ENCODE peak calls at places on chromosomes 5 and 9, in four cellular contexts. One of them, this sample, is unnamed.

GRCh38 chr9:134617246-134617645 is 24.4 kb upstream of the COL5A1 start:
- DNase-seq in fibroblast of lung: no peak
- DNase-seq in stimulated activated CD8-positive, alpha-beta memory T cell treated with anti-CD3 and anti-CD28 coated beads, Interleukin-4, amount 100 ng/mL, for 24 hours: no peak
- DNase-seq in CD8-positive, alpha-beta memory T cell: no peak
- DNase-seq in this sample: no peak

GRCh38 chr9:22154064-22154463 is 145.0 kb upstream of the CDKN2B start:
- DNase-seq in fibroblast of lung: no peak
- DNase-seq in stimulated activated CD8-positive, alpha-beta memory T cell treated with anti-CD3 and anti-CD28 coated beads, Interleukin-4, amount 100 ng/mL, for 24 hours: no peak
- DNase-seq in CD8-positive, alpha-beta memory T cell: no peak
- DNase-seq in this sample: no peak

GRCh38 chr5:168317096-168317520 is 25.7 kb downstream of the WWC1 start:
- DNase-seq in fibroblast of lung: no peak
- DNase-seq in stimulated activated CD8-positive, alpha-beta memory T cell treated with anti-CD3 and anti-CD28 coated beads, Interleukin-4, amount 100 ng/mL, for 24 hours: no peak
- DNase-seq in CD8-positive, alpha-beta memory T cell: no peak
- DNase-seq in this sample: peak

GRCh38 chr5:122392844-122393243 is 80.8 kb downstream of the SNCAIP start:
- DNase-seq in fibroblast of lung: no peak
- DNase-seq in stimulated activated CD8-positive, alpha-beta memory T cell treated with anti-CD3 and anti-CD28 coated beads, Interleukin-4, amount 100 ng/mL, for 24 hours: no peak
- DNase-seq in CD8-positive, alpha-beta memory T cell: no peak
- DNase-seq in this sample: no peak

GRCh38 chr9:4939118-4939561 is 45.9 kb upstream of the JAK2 start:
- DNase-seq in fibroblast of lung: no peak
- DNase-seq in stimulated activated CD8-positive, alpha-beta memory T cell treated with anti-CD3 and anti-CD28 coated beads, Interleukin-4, amount 100 ng/mL, for 24 hours: no peak
- DNase-seq in CD8-positive, alpha-beta memory T cell: no peak
- DNase-seq in this sample: no peak

GRCh38 chr9:83188272-83188671 is 125.3 kb upstream of the RASEF start:
- DNase-seq in fibroblast of lung: no peak
- DNase-seq in stimulated activated CD8-positive, alpha-beta memory T cell treated with anti-CD3 and anti-CD28 coated beads, Interleukin-4, amount 100 ng/mL, for 24 hours: no peak
- DNase-seq in CD8-positive, alpha-beta memory T cell: no peak
- DNase-seq in this sample: no peak

GRCh38 chr9:82273121-82273520 is 284.5 kb downstream of the SPATA31D1 start:
- DNase-seq in fibroblast of lung: peak
- DNase-seq in stimulated activated CD8-positive, alpha-beta memory T cell treated with anti-CD3 and anti-CD28 coated beads, Interleukin-4, amount 100 ng/mL, for 24 hours: no peak
- DNase-seq in CD8-positive, alpha-beta memory T cell: no peak
- DNase-seq in this sample: peak

GRCh38 chr5:174796711-174797192 is 72.4 kb downstream of the MSX2 start:
- DNase-seq in fibroblast of lung: no peak
- DNase-seq in stimulated activated CD8-positive, alpha-beta memory T cell treated with anti-CD3 and anti-CD28 coated beads, Interleukin-4, amount 100 ng/mL, for 24 hours: no peak
- DNase-seq in CD8-positive, alpha-beta memory T cell: no peak
- DNase-seq in this sample: no peak

GRCh38 chr5:172868924-172869565 is 35.0 kb downstream of the ERGIC1 start:
- DNase-seq in fibroblast of lung: peak
- DNase-seq in stimulated activated CD8-positive, alpha-beta memory T cell treated with anti-CD3 and anti-CD28 coated beads, Interleukin-4, amount 100 ng/mL, for 24 hours: no peak
- DNase-seq in CD8-positive, alpha-beta memory T cell: no peak
- DNase-seq in this sample: peak

GRCh38 chr9:81456431-81456970 is 232.8 kb downstream of the TLE1 start:
- DNase-seq in fibroblast of lung: peak
- DNase-seq in stimulated activated CD8-positive, alpha-beta memory T cell treated with anti-CD3 and anti-CD28 coated beads, Interleukin-4, amount 100 ng/mL, for 24 hours: no peak
- DNase-seq in CD8-positive, alpha-beta memory T cell: no peak
- DNase-seq in this sample: peak

GRCh38 chr5:135484563-135485157 is 32.5 kb upstream of the TIFAB start:
- DNase-seq in fibroblast of lung: no peak
- DNase-seq in stimulated activated CD8-positive, alpha-beta memory T cell treated with anti-CD3 and anti-CD28 coated beads, Interleukin-4, amount 100 ng/mL, for 24 hours: no peak
- DNase-seq in CD8-positive, alpha-beta memory T cell: no peak
- DNase-seq in this sample: no peak

GRCh38 chr9:95143591-95144561 is 173.6 kb downstream of the FANCC start:
- DNase-seq in fibroblast of lung: peak
- DNase-seq in stimulated activated CD8-positive, alpha-beta memory T cell treated with anti-CD3 and anti-CD28 coated beads, Interleukin-4, amount 100 ng/mL, for 24 hours: no peak
- DNase-seq in CD8-positive, alpha-beta memory T cell: no peak
- DNase-seq in this sample: no peak

This sample was measured in brain microvascular endothelial cell.